ENCODE peak calls at places on chromosomes 12 and 14, in eight cellular contexts. M is K562, Q is IMR-90, E is endodermal cell, I is neural progenitor cell, Y is H9, O is fibroblast of lung, T is neuronal stem cell. B is an unnamed sample. For H3K4me1, the result is how much of the 10 kb centered on the place peaks cover.

GRCh38 chr12:28936221-28936620 is 212.9 kb upstream of the FAR2 start:
- DNase-seq in M (no peak), Q (no peak), E (no peak), I (no peak), Y (no peak), O (no peak), T (no peak), B (no peak)

GRCh38 chr14:85241022-85241880 is 288.7 kb upstream of the FLRT2 start:
- DNase-seq in M (no peak), Q (no peak), E (no peak), I (peak), Y (no peak), O (no peak), T (peak), B (no peak)

GRCh38 chr12:12880537-12880936 is 10.8 kb upstream of the GPRC5A start:
- DNase-seq in M (no peak), Q (no peak), E (no peak), I (no peak), Y (no peak), O (no peak), T (no peak), B (no peak)

GRCh38 chr14:63745858-63746425 is 18.1 kb upstream of the SGPP1 start:
- DNase-seq in M (no peak), Q (no peak), E (no peak), I (no peak), Y (no peak), O (no peak), T (no peak), B (peak)

GRCh38 chr14:50099335-50099734 is 17.0 kb downstream of the VCPKMT start:
- DNase-seq in M (no peak), Q (no peak), E (no peak), I (no peak), Y (no peak), O (no peak), T (no peak), B (peak)

GRCh38 chr14:52700701-52701172 is 5.4 kb upstream of the ERO1A start:
- DNase-seq in M (no peak), Q (peak), E (no peak), I (no peak), Y (no peak), O (no peak), T (no peak), B (no peak)

GRCh38 chr14:93538411-93538810 is 107.7 kb downstream of the UNC79 start:
- DNase-seq in M (peak), Q (peak), E (peak), I (peak), Y (peak), O (no peak), T (no peak), B (no peak)

GRCh38 chr14:38877744-38878388 is 225.2 kb downstream of the SEC23A start:
- DNase-seq in M (no peak), Q (no peak), E (no peak), I (no peak), Y (no peak), O (no peak), T (no peak), B (no peak)

GRCh38 chr12:121132601-121133481 is at the start of gene P2RX7:
- DNase-seq in M (no peak), Q (peak), E (peak), I (peak), Y (peak), O (peak), T (no peak), B (peak)

GRCh38 chr12:133058203-133059125 is 21.2 kb downstream of the ZNF84 start:
- DNase-seq in M (no peak), Q (peak), E (no peak), I (no peak), Y (no peak), O (peak), T (no peak), B (no peak)

GRCh38 chr12:115736360-115736759 is 541.1 kb downstream of the MED13L start:
- DNase-seq in M (no peak), Q (no peak), E (no peak), I (no peak), Y (no peak), O (no peak), T (no peak), B (no peak)

GRCh38 chr12:88388566-88389269 is 191.6 kb downstream of the KITLG start:
- DNase-seq in M (no peak), Q (peak), E (no peak), I (no peak), Y (no peak), O (no peak), T (no peak), B (no peak)

GRCh38 chr12:106107566-106107965 is 31.2 kb downstream of the NUAK1 start:
- DNase-seq in M (no peak), Q (peak), E (no peak), I (no peak), Y (no peak), O (no peak), T (no peak), B (no peak)

GRCh38 chr12:104602426-104602825 is 145.7 kb downstream of the CHST11 start:
- DNase-seq in M (no peak), Q (no peak), E (no peak), I (peak), Y (no peak), O (no peak), T (no peak), B (no peak)

GRCh38 chr14:74539503-74539902 is 45.9 kb downstream of the ISCA2 start:
- DNase-seq in M (no peak), Q (no peak), E (no peak), I (no peak), Y (no peak), O (no peak), T (no peak), B (no peak)

GRCh38 chr14:31911160-31911559 is 165.9 kb upstream of the ARHGAP5 start:
- DNase-seq in M (no peak), Q (no peak), E (no peak), I (no peak), Y (no peak), O (no peak), T (no peak), B (no peak)

GRCh38 chr14:75990297-75990696 is 4.7 kb downstream of the IFT43 start:
- DNase-seq in M (no peak), Q (no peak), E (no peak), I (no peak), Y (no peak), O (no peak), T (no peak), B (no peak)

GRCh38 chr14:75991753-75992152 is 6.2 kb downstream of the IFT43 start:
- DNase-seq in M (no peak), Q (peak), E (no peak), I (no peak), Y (no peak), O (no peak), T (no peak), B (no peak)

GRCh38 chr14:75996488-75996887 is 10.9 kb downstream of the IFT43 start:
- DNase-seq in M (no peak), Q (no peak), E (no peak), I (no peak), Y (no peak), O (no peak), T (no peak), B (no peak)

GRCh38 chr14:75995372-75996041 is 9.9 kb downstream of the IFT43 start:
- DNase-seq in M (no peak), Q (peak), E (peak), I (no peak), Y (no peak), O (peak), T (no peak), B (no peak)

GRCh38 chr14:75993567-75994041 is 8.0 kb downstream of the IFT43 start:
- DNase-seq in M (no peak), Q (no peak), E (peak), I (no peak), Y (no peak), O (no peak), T (no peak), B (no peak)
- H3K27ac ChIP-seq in M (no peak), Q (no peak), E (no peak), I (no peak), Y (no peak), O (no peak), T (no peak), B (no peak)

GRCh38 chr12:11651785-11652184 is 2.3 kb downstream of the ETV6 start:
- DNase-seq in M (no peak), Q (peak), E (peak), I (no peak), Y (no peak), O (peak), T (no peak), B (no peak)
- H3K9ac ChIP-seq in M (no peak), Q (peak), E (no peak), I (no peak), Y (no peak), O (no peak), T (no peak), B (peak)

DNA sequence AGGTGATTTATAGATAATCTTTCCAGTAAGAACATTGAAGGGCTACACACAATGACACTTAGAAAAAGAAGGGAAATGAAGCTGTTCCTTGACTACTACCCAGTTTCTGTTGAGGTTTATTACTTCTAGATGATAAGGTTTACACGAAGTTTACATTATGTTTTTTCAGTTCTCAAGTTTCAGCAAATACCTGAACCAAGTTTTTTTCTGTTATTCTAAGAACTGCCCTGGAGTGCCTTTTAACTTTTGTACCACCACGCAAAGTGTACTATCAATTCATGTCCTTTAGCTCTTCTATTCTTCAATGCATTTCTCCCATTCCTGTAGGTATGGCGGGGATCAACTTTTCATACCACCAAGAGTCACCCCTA is 5.8 kb downstream of the FBXL14 start:
- DNase-seq in M (no peak), Q (no peak), E (no peak), I (no peak), Y (no peak), O (no peak), T (no peak), B (no peak)
- H3K4me1 ChIP-seq in M (under half), Q (under half), E (under half), I (half or more), Y (under half), O (under half), T (half or more), B (under half)

DNA sequence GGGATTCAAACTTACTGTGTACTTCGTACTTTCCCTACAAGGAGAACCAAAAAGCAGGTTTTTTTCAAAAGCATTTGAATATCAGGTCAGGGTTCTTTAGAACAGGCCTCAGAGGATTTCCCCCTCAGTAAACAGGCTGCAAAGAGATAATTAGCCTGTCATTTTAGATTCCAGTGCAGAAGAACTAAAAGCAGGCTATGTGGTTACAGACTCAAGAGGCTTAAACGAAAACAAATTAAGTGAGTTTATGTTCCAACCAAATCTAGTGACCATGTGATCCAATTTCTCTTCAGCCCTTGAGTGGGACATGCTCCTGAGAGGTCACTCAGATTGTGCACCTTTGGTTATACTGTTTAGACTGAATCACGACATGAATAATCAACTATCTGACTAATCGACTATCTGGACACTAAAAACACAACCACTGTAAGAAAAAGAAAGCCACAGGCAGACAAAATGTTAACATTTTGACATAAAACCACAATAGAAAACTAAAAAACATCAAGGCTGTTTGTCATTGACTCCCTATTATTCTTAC is 4.5 kb downstream of the TMED8 start:
- DNase-seq in M (no peak), Q (peak), E (no peak), I (peak), Y (no peak), O (peak), T (peak), B (no peak)
- H3K27ac ChIP-seq in M (no peak), Q (no peak), E (no peak), I (peak), Y (no peak), O (no peak), T (no peak), B (no peak)

GRCh38 chr14:67571275-67571990 is 28.6 kb downstream of the PIGH start:
- DNase-seq in M (peak), Q (peak), E (peak), I (peak), Y (peak), O (peak), T (peak), B (peak)

GRCh38 chr14:67571991-67572323 is 28.1 kb downstream of the PIGH start:
- DNase-seq in M (no peak), Q (no peak), E (no peak), I (no peak), Y (no peak), O (no peak), T (no peak), B (no peak)

GRCh38 chr14:67573268-67574010 is 26.6 kb downstream of the PIGH start:
- DNase-seq in M (no peak), Q (no peak), E (no peak), I (no peak), Y (no peak), O (no peak), T (no peak), B (no peak)

GRCh38 chr14:67574156-67574555 is 25.9 kb downstream of the PIGH start:
- DNase-seq in M (no peak), Q (no peak), E (no peak), I (no peak), Y (no peak), O (no peak), T (no peak), B (no peak)

DNA sequence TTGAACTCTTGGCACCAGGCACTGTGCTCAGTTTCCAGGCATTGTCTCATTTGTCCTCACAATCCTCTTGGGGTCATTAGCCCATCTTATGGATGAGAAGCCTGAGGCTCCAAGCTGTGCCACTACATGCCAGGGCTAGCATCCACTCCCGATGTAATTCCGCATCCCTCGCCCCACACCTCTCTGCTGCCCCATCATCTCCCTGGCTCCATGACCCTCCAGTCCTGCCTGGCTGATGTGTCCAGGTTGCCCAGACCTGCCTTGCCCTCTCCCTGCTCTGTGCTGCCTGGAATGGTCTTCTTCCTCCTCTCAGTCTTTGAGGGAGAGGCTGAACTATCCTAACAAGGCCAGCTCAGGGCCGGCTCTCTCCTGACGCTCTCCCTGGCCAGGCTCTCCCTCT is 27.5 kb downstream of the PIGH start:
- DNase-seq in M (no peak), Q (no peak), E (no peak), I (no peak), Y (no peak), O (no peak), T (no peak), B (no peak)
- H3K9ac ChIP-seq in M (no peak), Q (no peak), E (no peak), I (no peak), Y (no peak), O (no peak), T (no peak), B (no peak)

GRCh38 chr14:103099733-103100280 is 5.3 kb downstream of the EXOC3L4 start:
- DNase-seq in M (no peak), Q (no peak), E (no peak), I (no peak), Y (no peak), O (no peak), T (no peak), B (no peak)

GRCh38 chr14:103101257-103101963 is 6.9 kb downstream of the EXOC3L4 start:
- DNase-seq in M (no peak), Q (no peak), E (no peak), I (no peak), Y (no peak), O (no peak), T (no peak), B (no peak)

GRCh38 chr14:103099081-103099732 is 4.7 kb downstream of the EXOC3L4 start:
- DNase-seq in M (peak), Q (no peak), E (peak), I (no peak), Y (no peak), O (no peak), T (no peak), B (no peak)

GRCh38 chr14:103101964-103102688 is 7.6 kb downstream of the EXOC3L4 start:
- DNase-seq in M (no peak), Q (no peak), E (no peak), I (no peak), Y (no peak), O (no peak), T (no peak), B (no peak)

DNA sequence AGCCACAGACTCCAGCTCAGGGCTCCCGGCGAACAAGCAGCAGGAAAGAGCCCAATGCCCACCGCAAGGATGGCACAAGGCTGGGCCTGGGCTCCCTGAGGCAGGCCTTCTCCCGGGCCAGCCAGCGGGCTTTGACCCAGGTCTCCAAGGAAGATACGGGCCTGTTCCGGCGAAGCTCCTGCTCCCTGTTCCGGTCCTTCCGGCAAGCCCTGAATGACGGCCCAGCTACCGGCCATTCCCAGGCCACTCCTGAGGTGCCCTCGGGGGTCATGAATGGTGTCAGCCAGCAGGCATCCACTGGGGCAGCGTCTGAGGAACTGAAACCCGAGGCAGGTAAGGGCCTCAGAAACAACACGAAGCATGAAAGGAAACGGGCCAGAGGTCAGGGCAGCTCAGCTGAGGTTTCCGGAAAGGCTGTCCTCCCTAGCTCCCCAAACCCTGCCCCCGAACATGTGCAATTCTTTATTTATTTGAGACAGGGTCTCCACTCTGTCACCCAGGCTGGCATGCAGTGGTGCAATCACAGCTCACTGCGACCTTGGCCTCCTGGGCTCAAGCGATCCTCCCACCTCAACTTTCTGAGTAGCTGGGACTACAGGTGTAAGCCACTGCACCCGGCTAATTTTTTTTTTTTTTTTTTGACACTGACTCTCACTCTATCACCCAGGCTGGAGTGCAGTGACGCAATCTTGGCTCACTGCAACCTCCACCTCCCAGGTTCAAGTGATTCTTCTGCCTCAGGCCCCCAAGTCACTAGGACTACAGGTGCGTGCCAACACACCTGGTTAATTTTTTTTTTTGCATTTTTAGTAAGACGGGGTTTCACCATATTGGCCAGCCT is 6.0 kb downstream of the EXOC3L4 start:
- DNase-seq in M (no peak), Q (no peak), E (no peak), I (no peak), Y (no peak), O (no peak), T (no peak), B (no peak)
- H3K4me1 ChIP-seq in M (under half), Q (under half), E (under half), I (under half), Y (under half), O (under half), T (under half), B (under half)

DNA sequence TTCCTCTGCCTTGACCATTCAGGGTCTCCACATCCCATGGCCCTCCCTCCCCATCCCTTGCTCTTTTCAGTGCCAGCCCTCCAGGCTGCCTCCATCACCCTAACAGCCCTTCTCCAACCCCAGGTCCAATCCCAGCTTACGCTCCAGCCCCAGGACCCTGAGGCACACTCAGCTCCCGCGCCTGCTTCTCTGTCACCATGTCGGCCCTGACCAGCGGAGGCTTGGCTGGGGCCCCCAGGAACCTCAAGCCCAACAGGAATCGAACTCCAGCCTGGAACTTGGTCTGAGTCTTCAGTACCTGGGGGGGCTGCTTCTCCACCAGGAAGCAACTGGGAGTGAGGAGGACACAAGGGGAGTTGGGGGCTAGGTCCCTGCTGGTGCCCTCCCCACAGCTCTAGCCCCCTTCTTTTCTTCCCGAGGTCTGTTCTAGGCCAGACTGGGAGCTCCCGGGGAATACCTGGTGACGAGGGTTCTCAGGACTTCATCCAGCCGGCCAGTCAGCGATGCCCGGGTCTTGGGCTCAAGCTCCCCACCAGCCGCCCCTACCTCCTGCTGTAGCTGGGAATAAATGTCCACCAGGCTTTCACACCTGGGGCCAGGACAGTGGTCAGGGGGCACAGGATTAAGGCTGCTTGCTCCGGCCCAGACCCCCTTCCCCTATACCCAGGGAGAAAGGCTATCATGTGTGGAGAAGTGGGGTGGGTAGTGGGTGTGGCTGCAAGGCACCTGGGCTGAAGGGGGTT is 6.0 kb downstream of the STAT6 start:
- DNase-seq in M (peak), Q (no peak), E (no peak), I (no peak), Y (no peak), O (no peak), T (no peak), B (no peak)
- H3K27ac ChIP-seq in M (no peak), Q (no peak), E (no peak), I (no peak), Y (no peak), O (no peak), T (no peak), B (no peak)

DNA sequence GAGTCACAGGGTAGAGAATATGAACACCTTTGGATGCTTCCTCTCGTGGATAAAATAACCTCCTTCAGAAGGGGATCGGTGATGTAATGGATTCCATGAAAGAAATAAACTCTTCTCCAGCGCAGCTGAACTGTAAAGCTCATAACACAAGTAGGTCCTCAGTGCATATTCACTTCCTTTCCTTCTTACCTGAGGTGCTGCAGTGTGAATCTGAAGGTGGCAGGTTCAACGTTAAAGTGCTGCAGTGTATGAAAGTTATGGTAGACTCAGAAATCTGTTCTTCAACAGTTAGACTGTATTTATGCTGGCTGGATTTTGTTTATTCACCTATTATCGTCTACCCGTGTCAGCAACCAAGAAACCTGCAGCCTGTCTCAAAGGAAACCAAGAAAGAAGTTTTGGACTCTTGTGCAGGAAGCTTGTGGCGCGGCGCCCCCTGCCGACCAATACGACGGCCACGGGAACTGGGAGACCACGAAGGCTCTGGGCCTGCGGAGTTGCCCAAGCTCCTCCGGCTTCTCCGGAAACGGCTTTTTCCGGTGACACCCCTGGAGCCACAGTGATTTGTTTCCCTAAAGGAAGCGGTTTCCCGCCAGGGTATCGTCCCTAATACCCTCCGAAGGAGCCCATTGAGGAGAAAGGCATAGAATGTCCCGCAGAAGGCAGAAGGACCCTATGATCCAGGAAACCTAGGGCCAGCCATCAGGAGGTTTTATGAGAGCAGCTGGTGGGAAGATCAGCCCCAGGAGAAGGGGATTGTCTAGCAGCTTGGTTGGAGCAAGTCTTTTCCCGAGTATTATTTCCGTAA is 17.6 kb upstream of the RNASE3 start:
- DNase-seq in M (peak), Q (peak), E (peak), I (peak), Y (peak), O (peak), T (peak), B (peak)
- H3K9ac ChIP-seq in M (no peak), Q (no peak), E (no peak), I (no peak), Y (peak), O (no peak), T (peak), B (no peak)

B was measured in colonic mucosa.